ENCODE peak calls at places on chromosomes 13 and 19, in five cellular contexts. One of them, this sample, is unnamed.

GRCh38 chr13:77213644-77214043 is 113.2 kb downstream of the MYCBP2 start:
- DNase-seq in spleen: no peak
- DNase-seq in mucosa of descending colon: no peak
- DNase-seq in ascending aorta: no peak
- DNase-seq in adrenal gland: no peak
- DNase-seq in this sample: no peak

GRCh38 chr13:50230365-50230978 is 215.2 kb downstream of the KCNRG start:
- DNase-seq in adrenal gland: no peak
- DNase-seq in mucosa of descending colon: no peak
- DNase-seq in spleen: no peak
- DNase-seq in ascending aorta: no peak
- DNase-seq in this sample: no peak

GRCh38 chr19:42051166-42052115 is 18.6 kb downstream of the GRIK5 start:
- DNase-seq in adrenal gland: no peak
- DNase-seq in ascending aorta: no peak
- DNase-seq in mucosa of descending colon: no peak
- DNase-seq in spleen: no peak
- DNase-seq in this sample: no peak

GRCh38 chr19:14943601-14944000 is 2.3 kb downstream of the OR7C2 start:
- DNase-seq in adrenal gland: no peak
- DNase-seq in spleen: no peak
- DNase-seq in ascending aorta: no peak
- DNase-seq in mucosa of descending colon: no peak
- DNase-seq in this sample: no peak

GRCh38 chr13:28337196-28338045 is 157.5 kb downstream of the FLT1 start:
- DNase-seq in adrenal gland: no peak
- DNase-seq in mucosa of descending colon: no peak
- DNase-seq in ascending aorta: no peak
- DNase-seq in spleen: no peak
- DNase-seq in this sample: no peak

GRCh38 chr13:52447354-52447753 is 3.1 kb downstream of the VPS36 start:
- DNase-seq in mucosa of descending colon: no peak
- DNase-seq in spleen: no peak
- DNase-seq in ascending aorta: no peak
- DNase-seq in adrenal gland: no peak
- DNase-seq in this sample: no peak

GRCh38 chr13:111940892-111941291 is 126.1 kb upstream of the SOX1 start:
- DNase-seq in spleen: peak; percentile 50
- DNase-seq in mucosa of descending colon: no peak
- DNase-seq in adrenal gland: no peak
- DNase-seq in ascending aorta: no peak
- DNase-seq in this sample: no peak

GRCh38 chr13:95924389-95924994 is 128.7 kb downstream of the UGGT2 start:
- DNase-seq in mucosa of descending colon: no peak
- DNase-seq in ascending aorta: no peak
- DNase-seq in adrenal gland: peak; percentile 24
- DNase-seq in spleen: no peak
- DNase-seq in this sample: no peak

GRCh38 chr19:3644351-3645066 is 17.9 kb upstream of the CACTIN start:
- DNase-seq in mucosa of descending colon: no peak
- DNase-seq in adrenal gland: no peak
- DNase-seq in spleen: no peak
- DNase-seq in ascending aorta: no peak
- DNase-seq in this sample: peak; percentile 64

GRCh38 chr19:39759457-39760184 is 19.0 kb upstream of the LEUTX start:
- DNase-seq in mucosa of descending colon: no peak
- DNase-seq in spleen: no peak
- DNase-seq in adrenal gland: no peak
- DNase-seq in ascending aorta: no peak
- DNase-seq in this sample: no peak

GRCh38 chr13:73697166-73697565 is 437.0 kb downstream of the KLF12 start:
- DNase-seq in ascending aorta: no peak
- DNase-seq in mucosa of descending colon: no peak
- DNase-seq in spleen: no peak
- DNase-seq in adrenal gland: no peak
- DNase-seq in this sample: no peak

GRCh38 chr13:74929436-74929835 is 552.5 kb downstream of the TBC1D4 start:
- DNase-seq in mucosa of descending colon: no peak
- DNase-seq in adrenal gland: no peak
- DNase-seq in ascending aorta: no peak
- DNase-seq in spleen: no peak
- DNase-seq in this sample: no peak

GRCh38 chr13:35787937-35788336 is 311.4 kb upstream of the MAB21L1 start:
- DNase-seq in spleen: no peak
- DNase-seq in adrenal gland: no peak
- DNase-seq in ascending aorta: no peak
- DNase-seq in mucosa of descending colon: no peak
- DNase-seq in this sample: no peak

GRCh38 chr13:48258002-48258401 is 25.0 kb downstream of the ITM2B start:
- DNase-seq in mucosa of descending colon: no peak
- DNase-seq in ascending aorta: no peak
- DNase-seq in spleen: no peak
- DNase-seq in adrenal gland: no peak
- DNase-seq in this sample: no peak

GRCh38 chr13:92590503-92590908 is 636.1 kb upstream of the GPC6 start:
- DNase-seq in ascending aorta: no peak
- DNase-seq in spleen: no peak
- DNase-seq in mucosa of descending colon: no peak
- DNase-seq in adrenal gland: no peak
- DNase-seq in this sample: no peak

GRCh38 chr13:102870677-102871415 is 25.0 kb downstream of the ERCC5 start:
- DNase-seq in spleen: peak; percentile 83
- DNase-seq in mucosa of descending colon: no peak
- DNase-seq in ascending aorta: no peak
- DNase-seq in adrenal gland: peak; percentile 49
- DNase-seq in this sample: peak; percentile 43

GRCh38 chr13:110394371-110394841 is 87.3 kb downstream of the COL4A2 start:
- DNase-seq in adrenal gland: no peak
- DNase-seq in spleen: no peak
- DNase-seq in mucosa of descending colon: no peak
- DNase-seq in ascending aorta: no peak
- DNase-seq in this sample: no peak

GRCh38 chr19:1810439-1811160 is 1.5 kb downstream of the ATP8B3 start:
- DNase-seq in ascending aorta: no peak
- DNase-seq in adrenal gland: peak; percentile 25
- DNase-seq in spleen: peak; percentile 81
- DNase-seq in mucosa of descending colon: no peak
- DNase-seq in this sample: peak; percentile 46

GRCh38 chr19:9345005-9345404 is 17.8 kb upstream of the ZNF177 start:
- DNase-seq in spleen: no peak
- DNase-seq in adrenal gland: no peak
- DNase-seq in mucosa of descending colon: no peak
- DNase-seq in ascending aorta: no peak
- DNase-seq in this sample: no peak

GRCh38 chr13:44078806-44079378 is 199.2 kb downstream of the LACC1 start:
- DNase-seq in mucosa of descending colon: no peak
- DNase-seq in spleen: no peak
- DNase-seq in ascending aorta: no peak
- DNase-seq in adrenal gland: no peak
- DNase-seq in this sample: no peak

GRCh38 chr13:21672811-21673591 is 2.1 kb downstream of the FGF9 start:
- DNase-seq in ascending aorta: no peak
- DNase-seq in adrenal gland: peak; percentile 23
- DNase-seq in mucosa of descending colon: no peak
- DNase-seq in spleen: no peak
- DNase-seq in this sample: no peak

GRCh38 chr19:11540642-11541041 is 2.0 kb downstream of the CNN1 start:
- DNase-seq in spleen: no peak
- DNase-seq in adrenal gland: no peak
- DNase-seq in mucosa of descending colon: no peak
- DNase-seq in ascending aorta: no peak
- DNase-seq in this sample: no peak

GRCh38 chr19:38661996-38662395 is 14.5 kb downstream of the ACTN4 start:
- DNase-seq in spleen: no peak
- DNase-seq in adrenal gland: no peak
- DNase-seq in mucosa of descending colon: no peak
- DNase-seq in ascending aorta: no peak
- DNase-seq in this sample: no peak

GRCh38 chr13:74210693-74211393 is 76.6 kb upstream of the KLF12 start:
- DNase-seq in spleen: no peak
- DNase-seq in adrenal gland: no peak
- DNase-seq in mucosa of descending colon: no peak
- DNase-seq in ascending aorta: peak; percentile 89
- DNase-seq in this sample: peak; percentile 32

GRCh38 chr19:17555929-17556813 is 722 bp downstream of the COLGALT1 start:
- DNase-seq in spleen: peak; percentile 90
- DNase-seq in adrenal gland: peak; percentile 53
- DNase-seq in ascending aorta: peak; percentile 76
- DNase-seq in mucosa of descending colon: peak; percentile 88
- DNase-seq in this sample: peak; percentile 87

GRCh38 chr19:19860756-19861390 is 4.8 kb upstream of the ZNF253 start:
- DNase-seq in spleen: peak; percentile 76
- DNase-seq in mucosa of descending colon: no peak
- DNase-seq in adrenal gland: peak; percentile 12
- DNase-seq in ascending aorta: no peak
- DNase-seq in this sample: no peak

GRCh38 chr13:36872621-36873020 is 47.4 kb downstream of the SMAD9 start:
- DNase-seq in mucosa of descending colon: peak; percentile 58
- DNase-seq in spleen: no peak
- DNase-seq in ascending aorta: no peak
- DNase-seq in adrenal gland: no peak
- DNase-seq in this sample: no peak

GRCh38 chr19:3986260-3987041 is 1.2 kb upstream of the EEF2 start:
- DNase-seq in spleen: no peak
- DNase-seq in ascending aorta: no peak
- DNase-seq in adrenal gland: peak; percentile 67
- DNase-seq in mucosa of descending colon: peak; percentile 70
- DNase-seq in this sample: no peak

GRCh38 chr13:101308247-101309013 is 107.9 kb downstream of the NALCN start:
- DNase-seq in spleen: no peak
- DNase-seq in ascending aorta: no peak
- DNase-seq in adrenal gland: no peak
- DNase-seq in mucosa of descending colon: no peak
- DNase-seq in this sample: no peak

GRCh38 chr19:52464798-52465470 is 11.6 kb downstream of the ZNF578 start:
- DNase-seq in spleen: no peak
- DNase-seq in ascending aorta: no peak
- DNase-seq in adrenal gland: no peak
- DNase-seq in mucosa of descending colon: no peak
- DNase-seq in this sample: no peak

GRCh38 chr13:23921451-23921888 is 24.2 kb upstream of the C1QTNF9B start:
- DNase-seq in adrenal gland: no peak
- DNase-seq in spleen: no peak
- DNase-seq in ascending aorta: no peak
- DNase-seq in mucosa of descending colon: no peak
- DNase-seq in this sample: no peak

GRCh38 chr13:100530645-100531044 is 57.9 kb downstream of the GGACT start:
- DNase-seq in adrenal gland: no peak
- DNase-seq in spleen: no peak
- DNase-seq in mucosa of descending colon: no peak
- DNase-seq in ascending aorta: no peak
- DNase-seq in this sample: no peak

GRCh38 chr19:16452321-16452720 is 19.4 kb downstream of the EPS15L1 start:
- DNase-seq in adrenal gland: no peak
- DNase-seq in mucosa of descending colon: no peak
- DNase-seq in ascending aorta: no peak
- DNase-seq in spleen: no peak
- DNase-seq in this sample: no peak

GRCh38 chr13:25691654-25692053 is 319.9 kb downstream of the ATP8A2 start:
- DNase-seq in spleen: no peak
- DNase-seq in adrenal gland: no peak
- DNase-seq in ascending aorta: no peak
- DNase-seq in mucosa of descending colon: no peak
- DNase-seq in this sample: no peak

DNA sequence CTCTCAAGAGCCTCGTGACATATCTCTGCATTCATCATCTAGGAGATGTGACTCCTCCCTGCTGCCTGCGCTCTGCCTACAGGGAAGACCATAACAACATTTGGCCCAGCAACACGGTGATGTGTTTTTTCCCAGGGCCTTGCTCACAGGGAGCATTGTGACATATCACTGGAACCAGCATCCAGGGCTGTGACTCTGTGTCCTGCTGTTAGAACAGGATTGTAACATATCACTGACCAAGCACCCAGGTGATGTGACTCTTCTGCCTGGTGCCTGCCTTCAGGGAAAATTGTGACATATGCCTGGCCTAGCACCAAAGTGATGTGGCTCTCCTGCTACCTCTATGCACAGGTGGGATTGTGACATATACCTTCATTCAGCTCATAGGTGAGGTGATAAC is 79.4 kb upstream of the ZNF43 start:
- DNase-seq in mucosa of descending colon: no peak
- DNase-seq in ascending aorta: peak; percentile 30
- DNase-seq in adrenal gland: no peak
- DNase-seq in spleen: no peak
- DNase-seq in this sample: no peak
- H3K9me3 ChIP-seq in mucosa of descending colon: peaks cover 62% of the 10 kb centered on the region
- H3K9me3 ChIP-seq in ascending aorta: peaks cover 8% of the 10 kb centered on the region
- H3K9me3 ChIP-seq in adrenal gland: no peaks in the 10 kb centered on the region
- H3K9me3 ChIP-seq in spleen: peaks cover 42% of the 10 kb centered on the region
- H3K9me3 ChIP-seq in this sample: peaks cover 2% of the 10 kb centered on the region

GRCh38 chr19:46783670-46784069 is 4.7 kb downstream of the SLC1A5 start:
- DNase-seq in mucosa of descending colon: no peak
- DNase-seq in adrenal gland: no peak
- DNase-seq in ascending aorta: no peak
- DNase-seq in spleen: no peak
- DNase-seq in this sample: no peak
- H3K4me1 ChIP-seq in mucosa of descending colon: peaks cover 30% of the 10 kb centered on the region
- H3K4me1 ChIP-seq in adrenal gland: peaks cover 15% of the 10 kb centered on the region
- H3K4me1 ChIP-seq in ascending aorta: no peaks in the 10 kb centered on the region
- H3K4me1 ChIP-seq in spleen: peaks cover 80% of the 10 kb centered on the region
- H3K4me1 ChIP-seq in this sample: peaks cover 19% of the 10 kb centered on the region

GRCh38 chr13:19156013-19156825 is 25.4 kb downstream of the TUBA3C start:
- DNase-seq in spleen: no peak
- DNase-seq in mucosa of descending colon: no peak
- DNase-seq in ascending aorta: no peak
- DNase-seq in adrenal gland: no peak
- DNase-seq in this sample: no peak
- H3K9me3 ChIP-seq in spleen: peaks cover 9% of the 10 kb centered on the region
- H3K9me3 ChIP-seq in mucosa of descending colon: peaks cover 79% of the 10 kb centered on the region
- H3K9me3 ChIP-seq in ascending aorta: no peaks in the 10 kb centered on the region
- H3K9me3 ChIP-seq in adrenal gland: no peaks in the 10 kb centered on the region
- H3K9me3 ChIP-seq in this sample: no peaks in the 10 kb centered on the region

DNA sequence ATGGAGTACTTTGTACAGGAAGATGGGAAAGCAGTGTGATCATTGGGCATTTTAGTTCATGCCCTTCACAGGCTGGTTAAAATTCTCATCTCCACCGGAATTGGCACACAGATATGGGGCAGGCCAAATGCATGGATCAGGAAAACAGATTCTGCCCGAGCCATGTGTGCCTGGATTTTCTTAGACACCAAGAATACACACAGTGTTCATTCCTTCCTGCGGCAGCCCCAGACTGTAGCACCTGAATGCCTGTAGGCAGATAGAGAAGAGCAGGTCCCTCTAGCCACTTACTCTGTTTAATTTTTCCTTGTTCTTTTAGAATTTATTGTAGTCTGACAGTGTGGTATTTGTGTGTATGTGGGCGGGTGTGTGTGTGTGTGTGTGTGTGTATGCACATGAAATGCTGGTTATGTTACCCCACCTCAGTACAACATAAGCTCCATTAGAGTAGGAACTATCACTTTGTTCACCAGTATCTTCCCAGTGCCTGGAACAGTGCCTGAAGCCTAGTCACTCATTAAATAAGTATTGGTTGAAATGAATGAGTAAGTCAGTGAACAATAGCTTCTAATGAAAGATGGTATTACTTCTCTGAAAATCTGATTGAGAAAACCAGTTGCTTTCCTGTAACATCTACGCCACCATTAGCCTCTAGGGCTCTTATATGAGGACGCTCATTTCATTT is 41.7 kb downstream of the FRY start:
- DNase-seq in spleen: no peak
- DNase-seq in mucosa of descending colon: no peak
- DNase-seq in ascending aorta: no peak
- DNase-seq in adrenal gland: no peak
- DNase-seq in this sample: no peak
- H3K4me1 ChIP-seq in spleen: no peaks in the 10 kb centered on the region
- H3K4me1 ChIP-seq in mucosa of descending colon: no peaks in the 10 kb centered on the region
- H3K4me1 ChIP-seq in ascending aorta: no peaks in the 10 kb centered on the region
- H3K4me1 ChIP-seq in adrenal gland: no peaks in the 10 kb centered on the region
- H3K4me1 ChIP-seq in this sample: peaks cover 2% of the 10 kb centered on the region

This sample was measured in right cardiac atrium.